ENCODE peak calls at places on chromosomes 3 and 15, in nine cellular contexts. M is RWPE1; T is thyroid gland; C is Daoy; E is GM04503; A is effector CD8-positive, alpha-beta T cell; H is endothelial cell; N is suprapubic skin; U is midbrain. R is an unnamed sample.
A peak's percentile ranks its signal among the peaks of the same experiment; 100 is the strongest.

GRCh38 chr3:138681463-138682215 is 73.1 kb downstream of the FAIM start:
- DNase-seq in A (no peak), C (no peak), H (no peak), N (no peak), M (no peak), U (no peak), E (no peak), T (no peak), R (no peak)

GRCh38 chr3:15795563-15796308 is 2.0 kb downstream of the ANKRD28 start:
- DNase-seq in C (no peak), H (no peak), E (no peak), U (peak; percentile 56), M (no peak), N (no peak), T (no peak), A (no peak), R (no peak)

GRCh38 chr3:124812291-124813265 is 74.6 kb downstream of the ITGB5 start:
- DNase-seq in H (no peak), C (peak; percentile 96), E (peak; percentile 92), N (peak; percentile 80), M (peak; percentile 60), T (peak; percentile 94), A (no peak), U (no peak), R (peak; percentile 58)

GRCh38 chr3:136161516-136161915 is 34.6 kb downstream of the MSL2 start:
- DNase-seq in A (no peak), M (no peak), C (no peak), N (no peak), T (no peak), E (no peak), H (no peak), U (no peak), R (no peak)

GRCh38 chr3:69181592-69182211 is 59.3 kb upstream of the LMOD3 start:
- DNase-seq in A (no peak), H (no peak), C (peak; percentile 63), E (no peak), U (peak; percentile 80), T (no peak), M (no peak), N (no peak), R (no peak)

GRCh38 chr3:114411292-114411691 is 117.5 kb downstream of the TIGIT start:
- DNase-seq in A (no peak), M (no peak), E (no peak), C (peak; percentile 27), U (no peak), T (no peak), N (no peak), H (no peak), R (no peak)

GRCh38 chr15:49382394-49382793 is 40.6 kb upstream of the FGF7 start:
- DNase-seq in H (no peak), M (no peak), E (no peak), U (no peak), C (no peak), N (no peak), T (no peak), A (no peak), R (no peak)

GRCh38 chr3:52005571-52005986 is 9.9 kb upstream of the RPL29 start:
- DNase-seq in A (no peak), H (no peak), N (no peak), M (peak; percentile 25), E (no peak), C (peak; percentile 69), U (no peak), T (peak; percentile 79), R (peak; percentile 80)

GRCh38 chr3:120145498-120146285 is 51.4 kb upstream of the GSK3B start:
- DNase-seq in T (no peak), N (no peak), C (peak; percentile 73), A (no peak), M (peak; percentile 84), U (no peak), E (peak; percentile 71), H (no peak), R (no peak)

GRCh38 chr15:48332642-48333034 is 1.4 kb downstream of the DUT start:
- DNase-seq in A (no peak), E (no peak), C (peak; percentile 7), T (no peak), U (no peak), N (no peak), H (no peak), M (no peak), R (no peak)

GRCh38 chr15:93089855-93090305 is 869 bp upstream of the RGMA start:
- DNase-seq in A (no peak), E (no peak), H (no peak), U (no peak), M (no peak), C (no peak), T (no peak), N (no peak), R (peak; percentile 19)

GRCh38 chr3:123936400-123936799 is 24.6 kb downstream of the CCDC14 start:
- DNase-seq in M (no peak), H (no peak), N (no peak), E (no peak), U (no peak), T (no peak), C (no peak), A (no peak), R (no peak)

GRCh38 chr3:64888840-64889239 is 201.0 kb upstream of the ADAMTS9 start:
- DNase-seq in C (no peak), T (no peak), M (no peak), E (no peak), A (no peak), N (no peak), U (no peak), H (no peak), R (no peak)

GRCh38 chr3:114669614-114670013 is 375.8 kb downstream of the TIGIT start:
- DNase-seq in H (no peak), A (no peak), N (no peak), U (no peak), M (no peak), T (no peak), E (no peak), C (no peak), R (no peak)

GRCh38 chr15:57118013-57118799 is 199.8 kb downstream of the TCF12 start:
- DNase-seq in M (peak; percentile 15), C (no peak), H (no peak), N (no peak), T (no peak), A (no peak), E (no peak), U (peak; percentile 42), R (no peak)

GRCh38 chr15:31440754-31441298 is 114.2 kb downstream of the KLF13 start:
- DNase-seq in E (no peak), T (peak; percentile 44), H (peak; percentile 34), N (peak; percentile 77), C (no peak), A (peak; percentile 16), U (peak; percentile 26), M (no peak), R (peak; percentile 52)

GRCh38 chr15:48547305-48547704 is 98.2 kb downstream of the FBN1 start:
- DNase-seq in E (no peak), U (no peak), M (no peak), T (no peak), N (no peak), A (no peak), H (no peak), C (peak; percentile 42), R (no peak)

GRCh38 chr3:23094890-23095462 is 108.2 kb upstream of the UBE2E2 start:
- DNase-seq in A (no peak), U (no peak), T (no peak), C (peak; percentile 58), N (no peak), M (peak; percentile 71), H (no peak), E (no peak), R (no peak)

GRCh38 chr3:65174713-65175112 is 486.9 kb upstream of the ADAMTS9 start:
- DNase-seq in C (no peak), T (no peak), N (no peak), A (no peak), U (no peak), E (no peak), M (no peak), H (no peak), R (no peak)

GRCh38 chr15:84594617-84595290 is 6.1 kb upstream of the ZSCAN2 start:
- DNase-seq in N (no peak), H (no peak), U (no peak), T (no peak), E (no peak), A (no peak), M (no peak), C (no peak), R (no peak)

GRCh38 chr3:129596194-129597086 is 10.0 kb downstream of the PLXND1 start:
- DNase-seq in N (peak; percentile 92), C (peak; percentile 91), E (peak; percentile 88), H (no peak), U (peak; percentile 87), M (no peak), T (peak; percentile 56), A (no peak), R (peak; percentile 41)

GRCh38 chr3:2477635-2478034 is 379.0 kb downstream of the CNTN4 start:
- DNase-seq in N (no peak), E (no peak), C (no peak), M (no peak), A (no peak), T (no peak), U (no peak), H (no peak), R (no peak)

GRCh38 chr15:38699633-38700230 is 135.1 kb upstream of the RASGRP1 start:
- DNase-seq in A (peak; percentile 47), E (no peak), N (no peak), C (peak; percentile 59), U (peak; percentile 35), M (peak; percentile 77), H (peak; percentile 67), T (peak; percentile 53), R (peak; percentile 76)

GRCh38 chr3:12194209-12194608 is 35.5 kb upstream of the TIMP4 start:
- DNase-seq in A (no peak), C (peak; percentile 55), U (no peak), E (peak; percentile 61), M (peak; percentile 30), H (no peak), T (no peak), N (no peak), R (no peak)

GRCh38 chr3:149016669-149017541 is 25.6 kb downstream of the GYG1 start:
- DNase-seq in T (no peak), A (no peak), E (peak; percentile 80), C (peak; percentile 69), U (no peak), N (no peak), H (no peak), M (peak; percentile 41), R (no peak)